ENCODE peak calls at places on chromosomes 2 and 18, in six cellular contexts. One of them, this sample, is unnamed.

GRCh38 chr18:61554117-61554776 is 221.0 kb downstream of the CDH20 start:
- DNase-seq in DMS 273 treated with DMSO at 0.1 percent for 48 hours: no peak
- DNase-seq in IMR-90: no peak
- DNase-seq in A549: no peak
- DNase-seq in astrocyte: no peak
- DNase-seq in caudate nucleus: no peak
- DNase-seq in this sample: no peak

GRCh38 chr2:19887508-19887907 is 14.3 kb downstream of the TTC32 start:
- DNase-seq in DMS 273 treated with DMSO at 0.1 percent for 48 hours: no peak
- DNase-seq in IMR-90: no peak
- DNase-seq in A549: no peak
- DNase-seq in astrocyte: no peak
- DNase-seq in caudate nucleus: no peak
- DNase-seq in this sample: no peak

GRCh38 chr18:70373062-70373519 is 84.2 kb downstream of the SOCS6 start:
- DNase-seq in DMS 273 treated with DMSO at 0.1 percent for 48 hours: no peak
- DNase-seq in IMR-90: peak
- DNase-seq in A549: peak
- DNase-seq in astrocyte: peak
- DNase-seq in caudate nucleus: no peak
- DNase-seq in this sample: no peak

GRCh38 chr2:111042772-111043771 is 77.6 kb upstream of the BCL2L11 start:
- DNase-seq in DMS 273 treated with DMSO at 0.1 percent for 48 hours: no peak
- DNase-seq in IMR-90: no peak
- DNase-seq in A549: no peak
- DNase-seq in astrocyte: no peak
- DNase-seq in caudate nucleus: no peak
- DNase-seq in this sample: no peak

GRCh38 chr2:16012626-16013501 is 72.5 kb downstream of the MYCN start:
- DNase-seq in DMS 273 treated with DMSO at 0.1 percent for 48 hours: peak
- DNase-seq in IMR-90: no peak
- DNase-seq in A549: no peak
- DNase-seq in astrocyte: no peak
- DNase-seq in caudate nucleus: no peak
- DNase-seq in this sample: no peak

GRCh38 chr18:631560-631959 is 25.9 kb upstream of the TYMS start:
- DNase-seq in DMS 273 treated with DMSO at 0.1 percent for 48 hours: no peak
- DNase-seq in IMR-90: no peak
- DNase-seq in A549: no peak
- DNase-seq in astrocyte: no peak
- DNase-seq in caudate nucleus: no peak
- DNase-seq in this sample: no peak

GRCh38 chr2:143429932-143430331 is 300.7 kb downstream of the ARHGAP15 start:
- DNase-seq in DMS 273 treated with DMSO at 0.1 percent for 48 hours: no peak
- DNase-seq in IMR-90: no peak
- DNase-seq in A549: no peak
- DNase-seq in astrocyte: peak
- DNase-seq in caudate nucleus: no peak
- DNase-seq in this sample: no peak

GRCh38 chr2:33806041-33806440 is 206.9 kb upstream of the FAM98A start:
- DNase-seq in DMS 273 treated with DMSO at 0.1 percent for 48 hours: no peak
- DNase-seq in IMR-90: no peak
- DNase-seq in A549: no peak
- DNase-seq in astrocyte: no peak
- DNase-seq in caudate nucleus: no peak
- DNase-seq in this sample: no peak

GRCh38 chr18:3119401-3120323 is 100.1 kb downstream of the MYOM1 start:
- DNase-seq in DMS 273 treated with DMSO at 0.1 percent for 48 hours: no peak
- DNase-seq in IMR-90: no peak
- DNase-seq in A549: no peak
- DNase-seq in astrocyte: no peak
- DNase-seq in caudate nucleus: no peak
- DNase-seq in this sample: no peak

GRCh38 chr2:149617057-149617456 is 29.5 kb upstream of the MMADHC start:
- DNase-seq in DMS 273 treated with DMSO at 0.1 percent for 48 hours: no peak
- DNase-seq in IMR-90: no peak
- DNase-seq in A549: no peak
- DNase-seq in astrocyte: peak
- DNase-seq in caudate nucleus: no peak
- DNase-seq in this sample: no peak

This sample was measured in NT2/D1.